ENCODE peak calls at places on chromosomes 7 and 10, in five cellular contexts. One of them, this sample, is unnamed.
A peak's percentile ranks its signal among the peaks of the same experiment; 100 is the strongest.

GRCh38 chr7:26705567-26705966 is 158.8 kb downstream of the SKAP2 start:
- DNase-seq in neuronal stem cell: no peak
- DNase-seq in trophoblast cell: no peak
- DNase-seq in IMR-90: peak; percentile 97
- DNase-seq in mesenchymal stem cell: peak; percentile 68
- DNase-seq in this sample: no peak

GRCh38 chr7:1395211-1396070 is 63.8 kb downstream of the MICALL2 start:
- DNase-seq in IMR-90: no peak
- DNase-seq in neuronal stem cell: no peak
- DNase-seq in mesenchymal stem cell: no peak
- DNase-seq in trophoblast cell: no peak
- DNase-seq in this sample: no peak

GRCh38 chr7:134514663-134515062 is 12.7 kb upstream of the AKR1B10 start:
- DNase-seq in neuronal stem cell: peak; percentile 70
- DNase-seq in trophoblast cell: peak; percentile 97
- DNase-seq in IMR-90: peak; percentile 83
- DNase-seq in mesenchymal stem cell: peak; percentile 80
- DNase-seq in this sample: no peak

GRCh38 chr10:78907458-78908211 is 161.1 kb upstream of the ZMIZ1 start:
- DNase-seq in IMR-90: no peak
- DNase-seq in mesenchymal stem cell: no peak
- DNase-seq in neuronal stem cell: no peak
- DNase-seq in trophoblast cell: no peak
- DNase-seq in this sample: peak; percentile 24

GRCh38 chr7:26584964-26585650 is 279.3 kb downstream of the SKAP2 start:
- DNase-seq in neuronal stem cell: no peak
- DNase-seq in IMR-90: no peak
- DNase-seq in mesenchymal stem cell: no peak
- DNase-seq in trophoblast cell: no peak
- DNase-seq in this sample: no peak

GRCh38 chr10:1632141-1632540 is 105.2 kb downstream of the ADARB2 start:
- DNase-seq in mesenchymal stem cell: no peak
- DNase-seq in IMR-90: no peak
- DNase-seq in neuronal stem cell: no peak
- DNase-seq in trophoblast cell: no peak
- DNase-seq in this sample: no peak

GRCh38 chr7:106568680-106569499 is 92.1 kb downstream of the CCDC71L start:
- DNase-seq in neuronal stem cell: no peak
- DNase-seq in IMR-90: peak; percentile 85
- DNase-seq in mesenchymal stem cell: peak; percentile 73
- DNase-seq in trophoblast cell: peak; percentile 99
- DNase-seq in this sample: peak; percentile 40

GRCh38 chr7:18535811-18536413 is 40.4 kb downstream of the HDAC9 start:
- DNase-seq in mesenchymal stem cell: no peak
- DNase-seq in trophoblast cell: no peak
- DNase-seq in IMR-90: no peak
- DNase-seq in neuronal stem cell: no peak
- DNase-seq in this sample: no peak

GRCh38 chr10:18094793-18095192 is 45.4 kb upstream of the CACNB2 start:
- DNase-seq in IMR-90: no peak
- DNase-seq in trophoblast cell: peak; percentile 74
- DNase-seq in mesenchymal stem cell: no peak
- DNase-seq in neuronal stem cell: no peak
- DNase-seq in this sample: no peak

GRCh38 chr10:102642553-102643345 is 1.5 kb upstream of the TRIM8 start:
- DNase-seq in neuronal stem cell: peak; percentile 54
- DNase-seq in trophoblast cell: peak; percentile 53
- DNase-seq in IMR-90: peak; percentile 56
- DNase-seq in mesenchymal stem cell: no peak
- DNase-seq in this sample: no peak

GRCh38 chr10:125482108-125482507 is 200.9 kb downstream of the TEX36 start:
- DNase-seq in neuronal stem cell: no peak
- DNase-seq in IMR-90: no peak
- DNase-seq in trophoblast cell: no peak
- DNase-seq in mesenchymal stem cell: no peak
- DNase-seq in this sample: no peak

GRCh38 chr10:35910234-35910633 is 268.1 kb upstream of the FZD8 start:
- DNase-seq in mesenchymal stem cell: peak; percentile 93
- DNase-seq in IMR-90: peak; percentile 97
- DNase-seq in neuronal stem cell: no peak
- DNase-seq in trophoblast cell: peak; percentile 89
- DNase-seq in this sample: no peak

GRCh38 chr10:3687510-3688081 is 97.4 kb downstream of the KLF6 start:
- DNase-seq in trophoblast cell: peak; percentile 52
- DNase-seq in mesenchymal stem cell: no peak
- DNase-seq in IMR-90: peak; percentile 37
- DNase-seq in neuronal stem cell: no peak
- DNase-seq in this sample: no peak

GRCh38 chr7:119256446-119257131 is 1016.4 kb upstream of the KCND2 start:
- DNase-seq in neuronal stem cell: no peak
- DNase-seq in IMR-90: no peak
- DNase-seq in trophoblast cell: no peak
- DNase-seq in mesenchymal stem cell: no peak
- DNase-seq in this sample: no peak

GRCh38 chr10:93995598-93996271 is 2.0 kb downstream of the PLCE1 start:
- DNase-seq in mesenchymal stem cell: no peak
- DNase-seq in trophoblast cell: no peak
- DNase-seq in IMR-90: peak; percentile 68
- DNase-seq in neuronal stem cell: no peak
- DNase-seq in this sample: no peak

GRCh38 chr7:149245244-149245643 is 5.8 kb downstream of the ZNF212 start:
- DNase-seq in neuronal stem cell: no peak
- DNase-seq in mesenchymal stem cell: peak; percentile 58
- DNase-seq in IMR-90: peak; percentile 62
- DNase-seq in trophoblast cell: peak; percentile 43
- DNase-seq in this sample: no peak

GRCh38 chr10:60098676-60099601 is 192.6 kb upstream of the CCDC6 start:
- DNase-seq in neuronal stem cell: no peak
- DNase-seq in mesenchymal stem cell: peak; percentile 17
- DNase-seq in IMR-90: no peak
- DNase-seq in trophoblast cell: peak; percentile 52
- DNase-seq in this sample: no peak

GRCh38 chr10:23421397-23421796 is 17.5 kb upstream of the OTUD1 start:
- DNase-seq in mesenchymal stem cell: no peak
- DNase-seq in IMR-90: no peak
- DNase-seq in trophoblast cell: no peak
- DNase-seq in neuronal stem cell: no peak
- DNase-seq in this sample: no peak

GRCh38 chr10:23419201-23419600 is 19.7 kb upstream of the OTUD1 start:
- DNase-seq in trophoblast cell: no peak
- DNase-seq in neuronal stem cell: no peak
- DNase-seq in mesenchymal stem cell: no peak
- DNase-seq in IMR-90: no peak
- DNase-seq in this sample: no peak

GRCh38 chr10:23419657-23420319 is 19.1 kb upstream of the OTUD1 start:
- DNase-seq in neuronal stem cell: no peak
- DNase-seq in mesenchymal stem cell: no peak
- DNase-seq in IMR-90: no peak
- DNase-seq in trophoblast cell: no peak
- DNase-seq in this sample: no peak

GRCh38 chr10:23417254-23417653 is 21.6 kb upstream of the OTUD1 start:
- DNase-seq in mesenchymal stem cell: no peak
- DNase-seq in IMR-90: no peak
- DNase-seq in neuronal stem cell: no peak
- DNase-seq in trophoblast cell: peak; percentile 80
- DNase-seq in this sample: no peak

GRCh38 chr10:23418051-23418681 is 20.7 kb upstream of the OTUD1 start:
- DNase-seq in IMR-90: no peak
- DNase-seq in trophoblast cell: no peak
- DNase-seq in neuronal stem cell: no peak
- DNase-seq in mesenchymal stem cell: no peak
- DNase-seq in this sample: no peak
- H2BK5ac ChIP-seq in IMR-90: no peak overlapping the region
- H2BK5ac ChIP-seq in trophoblast cell: no peak overlapping the region
- H2BK5ac ChIP-seq in neuronal stem cell: no peak overlapping the region
- H2BK5ac ChIP-seq in mesenchymal stem cell: no peak overlapping the region
- H2BK5ac ChIP-seq in this sample: no peak overlapping the region

DNA sequence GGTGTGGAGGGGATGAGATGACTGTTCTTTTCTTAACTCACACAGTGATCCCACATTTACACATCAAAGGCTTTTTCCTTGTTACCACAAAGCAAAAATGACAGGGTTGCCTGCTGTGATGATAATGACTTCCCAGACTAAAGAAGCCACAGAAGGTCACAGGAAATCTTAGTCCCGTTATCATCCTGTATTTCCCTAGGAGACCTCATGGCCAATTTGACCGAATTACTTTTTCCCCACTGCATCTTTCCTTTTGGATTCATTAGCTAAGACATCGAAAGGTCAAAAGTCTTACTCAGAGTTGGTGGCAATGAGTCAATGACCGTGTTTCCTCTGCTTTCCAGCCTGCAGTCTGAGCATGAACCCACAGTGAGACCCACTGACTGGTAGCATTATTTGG is 130.0 kb upstream of the INHBA start:
- DNase-seq in IMR-90: no peak
- DNase-seq in trophoblast cell: no peak
- DNase-seq in mesenchymal stem cell: peak; percentile 15
- DNase-seq in neuronal stem cell: no peak
- DNase-seq in this sample: peak; percentile 39
- H2AFZ ChIP-seq in IMR-90: no peak overlapping the region
- H2AFZ ChIP-seq in trophoblast cell: no peak overlapping the region
- H2AFZ ChIP-seq in mesenchymal stem cell: no peak overlapping the region
- H2AFZ ChIP-seq in neuronal stem cell: no peak overlapping the region
- H2AFZ ChIP-seq in this sample: no peak overlapping the region

GRCh38 chr7:73702665-73703064 is 16.8 kb downstream of the STX1A start:
- DNase-seq in mesenchymal stem cell: no peak
- DNase-seq in IMR-90: no peak
- DNase-seq in neuronal stem cell: no peak
- DNase-seq in trophoblast cell: no peak
- DNase-seq in this sample: no peak

GRCh38 chr7:73703649-73703984 is 15.9 kb downstream of the STX1A start:
- DNase-seq in IMR-90: no peak
- DNase-seq in trophoblast cell: no peak
- DNase-seq in neuronal stem cell: no peak
- DNase-seq in mesenchymal stem cell: no peak
- DNase-seq in this sample: no peak

GRCh38 chr7:73703985-73704639 is 15.4 kb downstream of the STX1A start:
- DNase-seq in mesenchymal stem cell: peak; percentile 50
- DNase-seq in neuronal stem cell: peak; percentile 88
- DNase-seq in IMR-90: peak; percentile 12
- DNase-seq in trophoblast cell: peak; percentile 85
- DNase-seq in this sample: peak; percentile 96

GRCh38 chr7:73702226-73702625 is 17.2 kb downstream of the STX1A start:
- DNase-seq in mesenchymal stem cell: no peak
- DNase-seq in neuronal stem cell: no peak
- DNase-seq in trophoblast cell: no peak
- DNase-seq in IMR-90: no peak
- DNase-seq in this sample: no peak

DNA sequence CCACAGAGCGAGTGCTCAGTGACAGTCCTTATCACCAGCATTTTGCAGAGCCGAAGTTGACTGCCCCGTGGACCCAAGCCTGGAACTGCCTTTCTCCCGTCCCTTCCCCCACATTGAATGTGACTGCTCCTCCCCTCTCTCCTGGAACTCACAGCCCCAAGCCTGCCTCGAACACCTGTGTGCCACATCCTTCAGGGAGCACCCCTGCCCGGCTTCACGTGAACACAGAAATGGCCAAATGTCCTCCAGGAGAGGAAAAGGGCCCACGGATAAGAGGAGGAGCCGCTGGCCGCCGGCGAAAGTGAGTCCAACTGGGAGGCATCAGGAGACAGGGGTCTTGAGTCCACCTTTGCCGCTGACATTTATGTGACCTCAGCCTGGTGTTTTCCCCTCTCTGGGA is 16.2 kb downstream of the STX1A start:
- DNase-seq in trophoblast cell: no peak
- DNase-seq in mesenchymal stem cell: no peak
- DNase-seq in IMR-90: no peak
- DNase-seq in neuronal stem cell: no peak
- DNase-seq in this sample: no peak
- H2BK5ac ChIP-seq in trophoblast cell: no peak overlapping the region
- H2BK5ac ChIP-seq in mesenchymal stem cell: no peak overlapping the region
- H2BK5ac ChIP-seq in IMR-90: no peak overlapping the region
- H2BK5ac ChIP-seq in neuronal stem cell: no peak overlapping the region
- H2BK5ac ChIP-seq in this sample: no peak overlapping the region

GRCh38 chr7:135718794-135719436 is 9.1 kb downstream of the SLC13A4 start:
- DNase-seq in trophoblast cell: no peak
- DNase-seq in IMR-90: no peak
- DNase-seq in neuronal stem cell: peak; percentile 50
- DNase-seq in mesenchymal stem cell: no peak
- DNase-seq in this sample: no peak
- H2AFZ ChIP-seq in trophoblast cell: no peak overlapping the region
- H2AFZ ChIP-seq in IMR-90: no peak overlapping the region
- H2AFZ ChIP-seq in neuronal stem cell: peak overlapping the region; percentile 58
- H2AFZ ChIP-seq in mesenchymal stem cell: no peak overlapping the region
- H2AFZ ChIP-seq in this sample: no peak overlapping the region

GRCh38 chr7:47488205-47488968 is 93.5 kb downstream of the TNS3 start:
- DNase-seq in mesenchymal stem cell: peak; percentile 89
- DNase-seq in neuronal stem cell: no peak
- DNase-seq in trophoblast cell: peak; percentile 66
- DNase-seq in IMR-90: peak; percentile 65
- DNase-seq in this sample: no peak
- H2BK5ac ChIP-seq in mesenchymal stem cell: no peak overlapping the region
- H2BK5ac ChIP-seq in neuronal stem cell: no peak overlapping the region
- H2BK5ac ChIP-seq in trophoblast cell: peak overlapping the region; percentile 60
- H2BK5ac ChIP-seq in IMR-90: no peak overlapping the region
- H2BK5ac ChIP-seq in this sample: no peak overlapping the region

DNA sequence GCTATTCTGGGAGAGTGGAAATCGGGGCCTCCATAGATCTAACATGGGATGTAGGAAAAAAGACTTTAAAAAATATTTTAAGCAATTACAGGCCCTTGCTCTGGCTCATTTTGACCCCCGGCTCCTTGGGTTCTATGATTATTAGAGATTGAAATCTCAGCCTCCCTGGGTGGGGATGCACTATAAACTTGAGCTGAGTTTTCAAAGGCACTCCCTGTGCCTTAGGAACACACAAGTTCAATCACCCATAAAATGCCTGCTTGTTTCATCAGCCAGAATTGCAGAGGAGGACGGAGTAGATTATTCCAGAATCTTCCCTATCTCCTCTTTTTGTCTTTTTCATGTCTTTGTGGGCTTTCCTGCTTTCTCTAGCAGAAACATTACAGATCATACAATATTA is 145.4 kb downstream of the CUBN start:
- DNase-seq in mesenchymal stem cell: no peak
- DNase-seq in trophoblast cell: no peak
- DNase-seq in neuronal stem cell: no peak
- DNase-seq in IMR-90: no peak
- DNase-seq in this sample: no peak
- H2AFZ ChIP-seq in mesenchymal stem cell: no peak overlapping the region
- H2AFZ ChIP-seq in trophoblast cell: no peak overlapping the region
- H2AFZ ChIP-seq in neuronal stem cell: no peak overlapping the region
- H2AFZ ChIP-seq in IMR-90: no peak overlapping the region
- H2AFZ ChIP-seq in this sample: no peak overlapping the region

DNA sequence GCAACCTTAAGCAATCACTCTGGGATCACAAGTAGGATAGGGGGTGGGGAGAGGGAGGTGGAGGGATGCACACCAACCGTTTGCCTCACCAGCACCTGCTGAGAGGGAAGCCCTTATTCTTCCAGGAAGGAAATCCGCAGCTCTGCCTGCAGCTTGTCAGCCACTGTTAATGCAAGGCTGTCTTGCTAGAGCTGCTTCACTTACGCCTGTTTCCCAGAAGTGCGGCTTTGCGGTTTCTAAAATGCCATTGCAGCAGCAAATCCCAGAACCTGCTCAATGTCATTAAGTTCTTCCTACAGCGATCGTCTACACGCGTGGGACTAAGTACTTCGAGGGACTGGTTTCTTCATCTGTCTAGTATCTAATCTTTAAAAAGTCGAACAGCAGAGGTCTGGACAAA is 191.1 kb downstream of the ZMYND11 start:
- DNase-seq in trophoblast cell: no peak
- DNase-seq in IMR-90: no peak
- DNase-seq in mesenchymal stem cell: peak; percentile 58
- DNase-seq in neuronal stem cell: no peak
- DNase-seq in this sample: no peak
- H2BK5ac ChIP-seq in trophoblast cell: no peak overlapping the region
- H2BK5ac ChIP-seq in IMR-90: no peak overlapping the region
- H2BK5ac ChIP-seq in mesenchymal stem cell: no peak overlapping the region
- H2BK5ac ChIP-seq in neuronal stem cell: no peak overlapping the region
- H2BK5ac ChIP-seq in this sample: no peak overlapping the region

This sample was measured in H9.